ENCODE peak calls at places on chromosomes 6 and 20, in five cellular contexts. One of them, this sample, is unnamed.

GRCh38 chr6:37535701-37536461 is 36.2 kb upstream of the CCDC167 start:
- DNase-seq in HepG2: no peak
- DNase-seq in vagina: no peak
- DNase-seq in stomach: peak; percentile 28
- DNase-seq in sigmoid colon: no peak
- DNase-seq in this sample: peak; percentile 14

GRCh38 chr20:17227669-17228623 is 1.1 kb downstream of the PCSK2 start:
- DNase-seq in vagina: no peak
- DNase-seq in stomach: no peak
- DNase-seq in sigmoid colon: peak; percentile 62
- DNase-seq in HepG2: no peak
- DNase-seq in this sample: no peak

GRCh38 chr6:133966654-133967300 is 13.8 kb downstream of the TBPL1 start:
- DNase-seq in HepG2: no peak
- DNase-seq in vagina: no peak
- DNase-seq in stomach: no peak
- DNase-seq in sigmoid colon: no peak
- DNase-seq in this sample: no peak

GRCh38 chr6:10416863-10417641 is 2.2 kb upstream of the TFAP2A start:
- DNase-seq in stomach: no peak
- DNase-seq in HepG2: no peak
- DNase-seq in vagina: no peak
- DNase-seq in sigmoid colon: no peak
- DNase-seq in this sample: no peak

GRCh38 chr6:105645166-105645565 is 242.3 kb upstream of the PREP start:
- DNase-seq in vagina: no peak
- DNase-seq in stomach: no peak
- DNase-seq in HepG2: peak; percentile 3
- DNase-seq in sigmoid colon: no peak
- DNase-seq in this sample: no peak

GRCh38 chr6:10202111-10202510 is 212.8 kb downstream of the TFAP2A start:
- DNase-seq in stomach: no peak
- DNase-seq in sigmoid colon: no peak
- DNase-seq in HepG2: no peak
- DNase-seq in vagina: no peak
- DNase-seq in this sample: no peak

GRCh38 chr6:111844921-111845320 is 28.3 kb downstream of the FYN start:
- DNase-seq in HepG2: peak; percentile 32
- DNase-seq in vagina: no peak
- DNase-seq in stomach: no peak
- DNase-seq in sigmoid colon: no peak
- DNase-seq in this sample: no peak

GRCh38 chr20:38357653-38358207 is 11.4 kb downstream of the LBP start:
- DNase-seq in sigmoid colon: no peak
- DNase-seq in stomach: no peak
- DNase-seq in vagina: no peak
- DNase-seq in HepG2: no peak
- DNase-seq in this sample: no peak

GRCh38 chr6:142929751-142930358 is 15.1 kb downstream of the HIVEP2 start:
- DNase-seq in sigmoid colon: no peak
- DNase-seq in vagina: no peak
- DNase-seq in HepG2: no peak
- DNase-seq in stomach: no peak
- DNase-seq in this sample: no peak

GRCh38 chr6:44072959-44073611 is 54.2 kb downstream of the MRPL14 start:
- DNase-seq in HepG2: peak; percentile 82
- DNase-seq in vagina: no peak
- DNase-seq in sigmoid colon: peak; percentile 90
- DNase-seq in stomach: peak; percentile 78
- DNase-seq in this sample: peak; percentile 76
- TF ChIP-seq POLR2A in HepG2: peak; percentile 34
- TF ChIP-seq POLR2A in vagina: no peak
- TF ChIP-seq POLR2A in sigmoid colon: no peak
- TF ChIP-seq POLR2A in stomach: no peak
- TF ChIP-seq POLR2A in this sample: peak; percentile 47

DNA sequence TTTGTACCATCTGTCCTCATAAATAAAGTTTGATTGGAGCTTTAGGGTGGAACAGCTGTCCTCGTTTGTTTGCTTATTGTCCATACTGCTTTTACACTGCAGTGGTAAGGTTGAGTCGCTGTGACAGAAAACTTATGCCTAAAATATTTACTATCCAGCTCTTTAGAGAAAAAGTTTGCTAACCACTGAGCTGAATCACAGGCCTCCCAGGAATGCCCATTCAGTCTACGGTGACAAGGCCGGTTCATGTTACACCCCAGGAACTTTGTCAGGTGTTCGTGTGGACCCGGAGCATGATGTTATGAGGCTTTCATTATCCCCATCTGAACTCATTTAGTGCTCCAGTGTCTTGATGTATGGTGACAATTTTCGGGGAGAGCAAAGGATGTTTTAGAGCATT is 401.2 kb downstream of the SAMD5 start:
- DNase-seq in sigmoid colon: no peak
- DNase-seq in vagina: no peak
- DNase-seq in stomach: no peak
- DNase-seq in HepG2: no peak
- DNase-seq in this sample: no peak
- TF ChIP-seq POLR2AphosphoS5 in sigmoid colon: no peak
- TF ChIP-seq POLR2AphosphoS5 in vagina: no peak
- TF ChIP-seq POLR2AphosphoS5 in stomach: no peak
- TF ChIP-seq POLR2AphosphoS5 in HepG2: no peak
- TF ChIP-seq POLR2AphosphoS5 in this sample: no peak

GRCh38 chr20:10963717-10964266 is 290.0 kb upstream of the JAG1 start:
- DNase-seq in sigmoid colon: no peak
- DNase-seq in vagina: no peak
- DNase-seq in stomach: no peak
- DNase-seq in HepG2: no peak
- DNase-seq in this sample: no peak
- TF ChIP-seq POLR2A in sigmoid colon: no peak
- TF ChIP-seq POLR2A in vagina: no peak
- TF ChIP-seq POLR2A in stomach: no peak
- TF ChIP-seq POLR2A in HepG2: no peak
- TF ChIP-seq POLR2A in this sample: no peak

DNA sequence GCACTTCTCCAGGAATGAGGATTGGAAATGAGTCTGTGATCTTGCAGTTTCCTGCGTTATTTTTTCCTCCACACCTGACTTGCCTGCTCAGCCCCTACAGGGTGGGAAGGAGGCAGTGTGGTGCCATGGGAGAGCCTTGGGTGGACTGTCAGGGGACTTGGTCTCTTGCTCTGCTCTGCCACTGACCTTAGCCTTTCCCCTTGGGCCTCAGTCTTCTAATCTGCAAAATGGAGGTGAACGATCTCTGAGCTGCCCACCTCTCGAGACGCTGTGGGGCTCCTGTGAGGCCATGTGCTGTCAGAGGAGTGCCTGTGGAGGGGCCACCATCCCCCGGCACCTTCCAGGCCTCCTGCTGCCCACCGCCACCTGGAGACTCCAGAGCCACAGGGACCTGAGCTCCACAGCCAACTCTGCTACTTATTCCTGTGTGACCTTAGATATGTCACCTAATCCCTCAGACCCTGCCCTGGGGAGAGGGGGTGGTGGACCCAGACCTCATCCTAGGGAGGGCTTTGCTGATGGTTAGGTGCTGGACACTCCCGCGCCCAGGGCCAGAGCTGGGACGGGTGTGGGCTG is 45.8 kb upstream of the MLN start:
- DNase-seq in stomach: no peak
- DNase-seq in sigmoid colon: no peak
- DNase-seq in HepG2: no peak
- DNase-seq in vagina: no peak
- DNase-seq in this sample: no peak
- TF ChIP-seq POLR2AphosphoS5 in stomach: no peak
- TF ChIP-seq POLR2AphosphoS5 in sigmoid colon: no peak
- TF ChIP-seq POLR2AphosphoS5 in HepG2: no peak
- TF ChIP-seq POLR2AphosphoS5 in vagina: no peak
- TF ChIP-seq POLR2AphosphoS5 in this sample: no peak

GRCh38 chr20:43915209-43916072 is 789 bp downstream of the TOX2 start:
- DNase-seq in stomach: no peak
- DNase-seq in vagina: no peak
- DNase-seq in HepG2: no peak
- DNase-seq in sigmoid colon: no peak
- DNase-seq in this sample: no peak
- TF ChIP-seq POLR2A in stomach: no peak
- TF ChIP-seq POLR2A in vagina: no peak
- TF ChIP-seq POLR2A in HepG2: no peak
- TF ChIP-seq POLR2A in sigmoid colon: no peak
- TF ChIP-seq POLR2A in this sample: no peak

GRCh38 chr6:36334832-36335459 is 1.7 kb downstream of the BNIP5 start:
- DNase-seq in HepG2: peak; percentile 60
- DNase-seq in vagina: no peak
- DNase-seq in stomach: peak; percentile 50
- DNase-seq in sigmoid colon: no peak
- DNase-seq in this sample: no peak
- TF ChIP-seq POLR2AphosphoS5 in HepG2: no peak
- TF ChIP-seq POLR2AphosphoS5 in vagina: no peak
- TF ChIP-seq POLR2AphosphoS5 in stomach: no peak
- TF ChIP-seq POLR2AphosphoS5 in sigmoid colon: no peak
- TF ChIP-seq POLR2AphosphoS5 in this sample: peak; percentile 37

DNA sequence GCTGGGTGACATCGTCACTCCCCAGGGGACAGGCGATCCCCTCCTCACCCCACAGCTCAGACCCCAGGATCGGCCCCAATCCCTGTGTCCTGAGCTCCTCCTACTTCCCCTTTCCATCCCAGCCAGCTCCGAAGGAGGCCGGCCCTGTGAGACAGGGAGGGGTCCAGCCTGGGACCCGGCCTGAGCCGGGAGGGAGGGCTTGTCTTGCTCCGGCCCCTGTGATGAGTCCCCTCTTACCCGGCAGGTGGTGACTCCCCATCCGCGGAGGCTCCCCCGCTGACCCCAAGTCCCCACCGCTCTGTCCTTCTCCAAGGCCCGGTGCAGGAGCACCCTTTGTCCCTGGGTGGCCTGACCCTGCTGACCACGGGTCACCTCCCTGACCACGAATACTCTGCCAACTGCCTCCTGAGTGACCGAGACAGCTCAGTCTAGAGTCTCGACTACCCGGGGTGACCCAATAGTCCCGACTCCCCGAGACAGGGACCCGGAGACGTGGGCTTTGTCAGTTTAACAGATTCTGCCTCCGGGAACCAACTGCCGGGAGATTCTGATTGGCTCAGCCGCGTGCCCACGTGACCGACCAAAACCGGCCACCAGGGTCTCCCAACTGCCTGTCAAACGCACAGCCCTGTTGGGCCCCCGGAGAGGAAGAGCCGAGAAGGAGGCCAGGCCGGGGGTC is 187.4 kb upstream of the PROKR2 start:
- DNase-seq in sigmoid colon: peak; percentile 69
- DNase-seq in HepG2: peak; percentile 40
- DNase-seq in vagina: no peak
- DNase-seq in stomach: no peak
- DNase-seq in this sample: no peak
- TF ChIP-seq POLR2A in sigmoid colon: no peak
- TF ChIP-seq POLR2A in HepG2: no peak
- TF ChIP-seq POLR2A in vagina: no peak
- TF ChIP-seq POLR2A in stomach: no peak
- TF ChIP-seq POLR2A in this sample: no peak

DNA sequence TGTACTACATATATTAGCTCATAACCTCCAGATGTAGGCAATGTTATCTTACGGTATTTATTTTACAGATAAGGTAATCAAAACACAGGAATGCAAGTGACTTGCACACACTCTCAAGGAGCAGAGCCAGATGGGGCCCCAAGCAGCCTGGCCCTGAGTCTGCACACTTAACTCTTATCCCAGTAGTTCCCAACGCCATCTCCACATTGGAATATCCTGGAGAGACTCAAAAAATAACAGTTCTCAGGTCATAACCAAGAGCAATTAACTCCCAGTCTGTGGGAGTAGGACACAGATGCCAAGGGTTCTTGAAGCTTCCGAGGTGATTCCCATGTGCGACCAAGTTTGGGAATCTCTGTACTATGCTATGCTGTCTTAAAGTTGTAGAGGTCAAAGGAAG is 398.7 kb downstream of the PHF3 start:
- DNase-seq in vagina: no peak
- DNase-seq in stomach: no peak
- DNase-seq in HepG2: no peak
- DNase-seq in sigmoid colon: no peak
- DNase-seq in this sample: no peak
- TF ChIP-seq POLR2AphosphoS5 in vagina: no peak
- TF ChIP-seq POLR2AphosphoS5 in stomach: no peak
- TF ChIP-seq POLR2AphosphoS5 in HepG2: no peak
- TF ChIP-seq POLR2AphosphoS5 in sigmoid colon: no peak
- TF ChIP-seq POLR2AphosphoS5 in this sample: no peak

GRCh38 chr20:50379049-50379990 is 130.9 kb upstream of the PTPN1 start:
- DNase-seq in vagina: no peak
- DNase-seq in stomach: peak; percentile 95
- DNase-seq in sigmoid colon: peak; percentile 98
- DNase-seq in HepG2: no peak
- DNase-seq in this sample: peak; percentile 76

GRCh38 chr20:50378170-50379000 is 131.8 kb upstream of the PTPN1 start:
- DNase-seq in sigmoid colon: no peak
- DNase-seq in HepG2: no peak
- DNase-seq in stomach: no peak
- DNase-seq in vagina: no peak
- DNase-seq in this sample: no peak

GRCh38 chr20:50374541-50375078 is 135.6 kb upstream of the PTPN1 start:
- DNase-seq in vagina: no peak
- DNase-seq in sigmoid colon: no peak
- DNase-seq in HepG2: no peak
- DNase-seq in stomach: no peak
- DNase-seq in this sample: no peak

GRCh38 chr20:50376179-50376887 is 133.8 kb upstream of the PTPN1 start:
- DNase-seq in stomach: no peak
- DNase-seq in sigmoid colon: no peak
- DNase-seq in HepG2: no peak
- DNase-seq in vagina: no peak
- DNase-seq in this sample: no peak

DNA sequence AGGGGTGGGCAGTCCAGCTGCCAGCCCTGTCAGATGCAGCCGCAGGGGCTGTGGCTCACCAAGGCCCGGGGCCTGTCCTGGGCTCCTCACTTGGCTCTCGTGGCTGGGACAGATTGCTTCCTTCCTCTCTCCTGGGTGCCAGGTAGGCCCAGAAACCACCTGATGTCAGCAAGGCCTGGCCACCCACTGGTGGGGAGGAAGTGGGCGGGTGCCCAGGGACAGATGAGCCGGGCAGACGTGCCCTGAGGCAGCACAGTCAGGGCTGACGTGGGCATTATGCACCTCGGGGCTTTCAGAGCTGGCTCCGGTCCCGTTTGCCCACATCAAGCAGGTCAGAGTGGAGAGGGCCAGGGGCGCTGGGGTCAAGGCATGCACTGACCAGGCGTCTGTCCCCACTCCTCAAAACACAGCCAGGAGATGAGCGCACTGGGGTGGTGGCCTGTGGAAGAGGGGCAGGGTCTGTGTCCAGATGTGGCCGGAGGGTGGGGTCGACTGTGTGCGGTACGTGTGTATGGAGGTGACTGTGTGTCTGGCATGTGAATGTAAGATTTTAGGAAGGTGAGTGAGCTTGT is 133.2 kb upstream of the PTPN1 start:
- DNase-seq in HepG2: no peak
- DNase-seq in vagina: no peak
- DNase-seq in sigmoid colon: peak; percentile 68
- DNase-seq in stomach: no peak
- DNase-seq in this sample: no peak
- TF ChIP-seq POLR2A in HepG2: no peak
- TF ChIP-seq POLR2A in vagina: no peak
- TF ChIP-seq POLR2A in sigmoid colon: no peak
- TF ChIP-seq POLR2A in stomach: no peak
- TF ChIP-seq POLR2A in this sample: no peak

This sample was measured in prostate gland.